ENCODE peak calls at places on chromosomes 12 and 14, in eight cellular contexts. One of them, this sample, is unnamed.
A peak's percentile ranks its signal among the peaks of the same experiment; 100 is the strongest.

GRCh38 chr12:123696209-123696608 is 15.9 kb upstream of the ATP6V0A2 start:
- DNase-seq in effector CD4-positive, alpha-beta T cell: no peak
- DNase-seq in aorta: no peak
- DNase-seq in stimulated activated CD4-positive, alpha-beta T cell treated with anti-CD3 and anti-CD28 coated beads, TNF-alpha, amount 100 ng/mL, for 48 hours: no peak
- DNase-seq in KBM-7: no peak
- DNase-seq in activated T-helper 1 cell treated with anti-CD3 and anti-CD28 coated beads, Interleukin-12 subunit alpha, Interleukin-12 subunit beta, Interleukin-2, Interleukin-4 antibody, amounts not matched to agents 30 ng/mL and 10 ng/mL and 1 ng/mL, durations not matched to agents 14 hours and 24 hours and 36 hours: no peak
- DNase-seq in kidney tubule cell: no peak
- DNase-seq in renal cortical epithelial cell: no peak
- DNase-seq in this sample: no peak

GRCh38 chr12:47356129-47356622 is 276.4 kb upstream of the AMIGO2 start:
- DNase-seq in aorta: no peak
- DNase-seq in activated T-helper 1 cell treated with anti-CD3 and anti-CD28 coated beads, Interleukin-12 subunit alpha, Interleukin-12 subunit beta, Interleukin-2, Interleukin-4 antibody, amounts not matched to agents 30 ng/mL and 10 ng/mL and 1 ng/mL, durations not matched to agents 14 hours and 24 hours and 36 hours: no peak
- DNase-seq in stimulated activated CD4-positive, alpha-beta T cell treated with anti-CD3 and anti-CD28 coated beads, TNF-alpha, amount 100 ng/mL, for 48 hours: no peak
- DNase-seq in KBM-7: peak; percentile 97
- DNase-seq in renal cortical epithelial cell: peak; percentile 58
- DNase-seq in kidney tubule cell: peak; percentile 80
- DNase-seq in effector CD4-positive, alpha-beta T cell: no peak
- DNase-seq in this sample: no peak

GRCh38 chr12:51128905-51129304 is 44.0 kb downstream of the TFCP2 start:
- DNase-seq in KBM-7: no peak
- DNase-seq in stimulated activated CD4-positive, alpha-beta T cell treated with anti-CD3 and anti-CD28 coated beads, TNF-alpha, amount 100 ng/mL, for 48 hours: no peak
- DNase-seq in aorta: no peak
- DNase-seq in activated T-helper 1 cell treated with anti-CD3 and anti-CD28 coated beads, Interleukin-12 subunit alpha, Interleukin-12 subunit beta, Interleukin-2, Interleukin-4 antibody, amounts not matched to agents 30 ng/mL and 10 ng/mL and 1 ng/mL, durations not matched to agents 14 hours and 24 hours and 36 hours: no peak
- DNase-seq in renal cortical epithelial cell: peak; percentile 21
- DNase-seq in kidney tubule cell: no peak
- DNase-seq in effector CD4-positive, alpha-beta T cell: no peak
- DNase-seq in this sample: no peak

GRCh38 chr12:9751204-9752144 is 9.2 kb downstream of the CD69 start:
- DNase-seq in stimulated activated CD4-positive, alpha-beta T cell treated with anti-CD3 and anti-CD28 coated beads, TNF-alpha, amount 100 ng/mL, for 48 hours: no peak
- DNase-seq in aorta: no peak
- DNase-seq in KBM-7: peak; percentile 84
- DNase-seq in kidney tubule cell: no peak
- DNase-seq in effector CD4-positive, alpha-beta T cell: peak; percentile 41
- DNase-seq in activated T-helper 1 cell treated with anti-CD3 and anti-CD28 coated beads, Interleukin-12 subunit alpha, Interleukin-12 subunit beta, Interleukin-2, Interleukin-4 antibody, amounts not matched to agents 30 ng/mL and 10 ng/mL and 1 ng/mL, durations not matched to agents 14 hours and 24 hours and 36 hours: no peak
- DNase-seq in renal cortical epithelial cell: peak; percentile 30
- DNase-seq in this sample: no peak

GRCh38 chr12:50099302-50100008 is 4.4 kb upstream of the GPD1 start:
- DNase-seq in KBM-7: no peak
- DNase-seq in effector CD4-positive, alpha-beta T cell: no peak
- DNase-seq in aorta: no peak
- DNase-seq in renal cortical epithelial cell: no peak
- DNase-seq in stimulated activated CD4-positive, alpha-beta T cell treated with anti-CD3 and anti-CD28 coated beads, TNF-alpha, amount 100 ng/mL, for 48 hours: no peak
- DNase-seq in activated T-helper 1 cell treated with anti-CD3 and anti-CD28 coated beads, Interleukin-12 subunit alpha, Interleukin-12 subunit beta, Interleukin-2, Interleukin-4 antibody, amounts not matched to agents 30 ng/mL and 10 ng/mL and 1 ng/mL, durations not matched to agents 14 hours and 24 hours and 36 hours: no peak
- DNase-seq in kidney tubule cell: no peak
- DNase-seq in this sample: no peak

GRCh38 chr14:67486890-67487289 is 1.6 kb downstream of the TMEM229B start:
- DNase-seq in activated T-helper 1 cell treated with anti-CD3 and anti-CD28 coated beads, Interleukin-12 subunit alpha, Interleukin-12 subunit beta, Interleukin-2, Interleukin-4 antibody, amounts not matched to agents 30 ng/mL and 10 ng/mL and 1 ng/mL, durations not matched to agents 14 hours and 24 hours and 36 hours: no peak
- DNase-seq in renal cortical epithelial cell: no peak
- DNase-seq in stimulated activated CD4-positive, alpha-beta T cell treated with anti-CD3 and anti-CD28 coated beads, TNF-alpha, amount 100 ng/mL, for 48 hours: no peak
- DNase-seq in KBM-7: no peak
- DNase-seq in aorta: no peak
- DNase-seq in effector CD4-positive, alpha-beta T cell: no peak
- DNase-seq in kidney tubule cell: no peak
- DNase-seq in this sample: no peak

GRCh38 chr14:31170411-31170810 is 37.2 kb downstream of the HECTD1 start:
- DNase-seq in stimulated activated CD4-positive, alpha-beta T cell treated with anti-CD3 and anti-CD28 coated beads, TNF-alpha, amount 100 ng/mL, for 48 hours: no peak
- DNase-seq in renal cortical epithelial cell: no peak
- DNase-seq in aorta: no peak
- DNase-seq in kidney tubule cell: peak; percentile 37
- DNase-seq in activated T-helper 1 cell treated with anti-CD3 and anti-CD28 coated beads, Interleukin-12 subunit alpha, Interleukin-12 subunit beta, Interleukin-2, Interleukin-4 antibody, amounts not matched to agents 30 ng/mL and 10 ng/mL and 1 ng/mL, durations not matched to agents 14 hours and 24 hours and 36 hours: no peak
- DNase-seq in KBM-7: no peak
- DNase-seq in effector CD4-positive, alpha-beta T cell: no peak
- DNase-seq in this sample: no peak

GRCh38 chr14:31025335-31026075 is at the start of gene AP4S1:
- DNase-seq in kidney tubule cell: peak; percentile 41
- DNase-seq in aorta: peak; percentile 84
- DNase-seq in renal cortical epithelial cell: no peak
- DNase-seq in activated T-helper 1 cell treated with anti-CD3 and anti-CD28 coated beads, Interleukin-12 subunit alpha, Interleukin-12 subunit beta, Interleukin-2, Interleukin-4 antibody, amounts not matched to agents 30 ng/mL and 10 ng/mL and 1 ng/mL, durations not matched to agents 14 hours and 24 hours and 36 hours: peak; percentile 40
- DNase-seq in effector CD4-positive, alpha-beta T cell: peak; percentile 34
- DNase-seq in stimulated activated CD4-positive, alpha-beta T cell treated with anti-CD3 and anti-CD28 coated beads, TNF-alpha, amount 100 ng/mL, for 48 hours: peak; percentile 6
- DNase-seq in KBM-7: peak; percentile 50
- DNase-seq in this sample: peak; percentile 44

GRCh38 chr12:108560321-108560721 is 652 bp downstream of the SART3 start:
- DNase-seq in stimulated activated CD4-positive, alpha-beta T cell treated with anti-CD3 and anti-CD28 coated beads, TNF-alpha, amount 100 ng/mL, for 48 hours: no peak
- DNase-seq in renal cortical epithelial cell: peak; percentile 74
- DNase-seq in effector CD4-positive, alpha-beta T cell: no peak
- DNase-seq in activated T-helper 1 cell treated with anti-CD3 and anti-CD28 coated beads, Interleukin-12 subunit alpha, Interleukin-12 subunit beta, Interleukin-2, Interleukin-4 antibody, amounts not matched to agents 30 ng/mL and 10 ng/mL and 1 ng/mL, durations not matched to agents 14 hours and 24 hours and 36 hours: no peak
- DNase-seq in aorta: no peak
- DNase-seq in KBM-7: no peak
- DNase-seq in kidney tubule cell: peak; percentile 15
- DNase-seq in this sample: no peak

GRCh38 chr12:45357547-45358417 is 141.9 kb downstream of the ANO6 start:
- DNase-seq in aorta: no peak
- DNase-seq in activated T-helper 1 cell treated with anti-CD3 and anti-CD28 coated beads, Interleukin-12 subunit alpha, Interleukin-12 subunit beta, Interleukin-2, Interleukin-4 antibody, amounts not matched to agents 30 ng/mL and 10 ng/mL and 1 ng/mL, durations not matched to agents 14 hours and 24 hours and 36 hours: no peak
- DNase-seq in effector CD4-positive, alpha-beta T cell: no peak
- DNase-seq in KBM-7: no peak
- DNase-seq in kidney tubule cell: no peak
- DNase-seq in renal cortical epithelial cell: no peak
- DNase-seq in stimulated activated CD4-positive, alpha-beta T cell treated with anti-CD3 and anti-CD28 coated beads, TNF-alpha, amount 100 ng/mL, for 48 hours: no peak
- DNase-seq in this sample: no peak

GRCh38 chr12:181921-182320 is 32.0 kb downstream of the SLC6A12 start:
- DNase-seq in KBM-7: no peak
- DNase-seq in activated T-helper 1 cell treated with anti-CD3 and anti-CD28 coated beads, Interleukin-12 subunit alpha, Interleukin-12 subunit beta, Interleukin-2, Interleukin-4 antibody, amounts not matched to agents 30 ng/mL and 10 ng/mL and 1 ng/mL, durations not matched to agents 14 hours and 24 hours and 36 hours: no peak
- DNase-seq in stimulated activated CD4-positive, alpha-beta T cell treated with anti-CD3 and anti-CD28 coated beads, TNF-alpha, amount 100 ng/mL, for 48 hours: no peak
- DNase-seq in aorta: no peak
- DNase-seq in effector CD4-positive, alpha-beta T cell: no peak
- DNase-seq in renal cortical epithelial cell: no peak
- DNase-seq in kidney tubule cell: no peak
- DNase-seq in this sample: no peak

GRCh38 chr14:103194256-103195045 is 71.2 kb downstream of the TNFAIP2 start:
- DNase-seq in stimulated activated CD4-positive, alpha-beta T cell treated with anti-CD3 and anti-CD28 coated beads, TNF-alpha, amount 100 ng/mL, for 48 hours: no peak
- DNase-seq in KBM-7: peak; percentile 44
- DNase-seq in effector CD4-positive, alpha-beta T cell: no peak
- DNase-seq in renal cortical epithelial cell: peak; percentile 92
- DNase-seq in kidney tubule cell: peak; percentile 75
- DNase-seq in activated T-helper 1 cell treated with anti-CD3 and anti-CD28 coated beads, Interleukin-12 subunit alpha, Interleukin-12 subunit beta, Interleukin-2, Interleukin-4 antibody, amounts not matched to agents 30 ng/mL and 10 ng/mL and 1 ng/mL, durations not matched to agents 14 hours and 24 hours and 36 hours: no peak
- DNase-seq in aorta: no peak
- DNase-seq in this sample: no peak